ENCODE peak calls at places on chromosome 10, in four cellular contexts. Z is tibial artery, T is left ventricle myocardium inferior, V is uterus. L is an unnamed sample.

GRCh38 chr10:63766766-63767505 is 245.7 kb downstream of the REEP3 start:
- DNase-seq in Z (no peak), T (no peak), V (no peak), L (no peak)

GRCh38 chr10:8396675-8397074 is 342.2 kb downstream of the GATA3 start:
- DNase-seq in Z (no peak), T (no peak), V (no peak), L (no peak)

GRCh38 chr10:1268856-1269255 is 212.7 kb downstream of the WDR37 start:
- DNase-seq in Z (peak), T (no peak), V (no peak), L (no peak)

GRCh38 chr10:13162013-13162364 is 631 bp downstream of the MCM10 start:
- DNase-seq in Z (no peak), T (no peak), V (no peak), L (no peak)

GRCh38 chr10:123967626-123968243 is 76.1 kb upstream of the CPXM2 start:
- DNase-seq in Z (peak), T (peak), V (peak), L (peak)

GRCh38 chr10:119597405-119598186 is 832 bp upstream of the TIAL1 start:
- DNase-seq in Z (no peak), T (no peak), V (no peak), L (no peak)

GRCh38 chr10:70939397-70939796 is 51.0 kb upstream of the PCBD1 start:
- DNase-seq in Z (no peak), T (no peak), V (no peak), L (no peak)

GRCh38 chr10:70940834-70941568 is 52.6 kb upstream of the PCBD1 start:
- DNase-seq in Z (no peak), T (peak), V (no peak), L (no peak)

GRCh38 chr10:11680496-11680895 is 61.7 kb upstream of the ECHDC3 start:
- DNase-seq in Z (no peak), T (no peak), V (no peak), L (no peak)

GRCh38 chr10:67262675-67263074 is 336.8 kb downstream of the LRRTM3 start:
- DNase-seq in Z (no peak), T (no peak), V (no peak), L (no peak)

GRCh38 chr10:100872034-100872791 is 40.5 kb upstream of the SLF2 start:
- DNase-seq in Z (no peak), T (no peak), V (no peak), L (peak)

GRCh38 chr10:22537810-22538209 is 176.6 kb downstream of the PIP4K2A start:
- DNase-seq in Z (no peak), T (peak), V (no peak), L (no peak)

GRCh38 chr10:121783782-121784372 is 144.0 kb downstream of the ATE1 start:
- DNase-seq in Z (no peak), T (no peak), V (no peak), L (no peak)

GRCh38 chr10:129101232-129101980 is 365.6 kb upstream of the MGMT start:
- DNase-seq in Z (no peak), T (no peak), V (no peak), L (no peak)

GRCh38 chr10:88076027-88076880 is 212.8 kb downstream of the PTEN start:
- DNase-seq in Z (no peak), T (no peak), V (no peak), L (no peak)

GRCh38 chr10:119541459-119542356 is 811 bp downstream of the RGS10 start:
- DNase-seq in Z (no peak), T (peak), V (peak), L (no peak)

GRCh38 chr10:49072166-49072885 is 43.0 kb downstream of the VSTM4 start:
- DNase-seq in Z (no peak), T (no peak), V (no peak), L (no peak)

GRCh38 chr10:96986200-96986856 is 154.2 kb downstream of the LCOR start:
- DNase-seq in Z (no peak), T (no peak), V (no peak), L (no peak)

GRCh38 chr10:32379950-32380547 is 33.1 kb upstream of the EPC1 start:
- DNase-seq in Z (no peak), T (no peak), V (no peak), L (no peak)

GRCh38 chr10:76206797-76207352 is 775.5 kb downstream of the LRMDA start:
- DNase-seq in Z (no peak), T (no peak), V (no peak), L (no peak)

GRCh38 chr10:128566376-128566968 is 440.2 kb upstream of the MKI67 start:
- DNase-seq in Z (no peak), T (no peak), V (no peak), L (no peak)

GRCh38 chr10:31321396-31321941 is 2.5 kb downstream of the ZEB1 start:
- DNase-seq in Z (no peak), T (no peak), V (no peak), L (no peak)

GRCh38 chr10:104340099-104340594 is 1.9 kb upstream of the ITPRIP start:
- DNase-seq in Z (no peak), T (no peak), V (no peak), L (no peak)

GRCh38 chr10:86747796-86748581 is 8.4 kb upstream of the BMPR1A start:
- DNase-seq in Z (no peak), T (no peak), V (no peak), L (no peak)

GRCh38 chr10:44245601-44245938 is 139.3 kb downstream of the CXCL12 start:
- DNase-seq in Z (no peak), T (no peak), V (no peak), L (no peak)

GRCh38 chr10:92102601-92103213 is 179.1 kb downstream of the BTAF1 start:
- DNase-seq in Z (no peak), T (no peak), V (no peak), L (no peak)

GRCh38 chr10:110208614-110209398 is 1.4 kb downstream of the MXI1 start:
- DNase-seq in Z (peak), T (peak), V (no peak), L (peak)

GRCh38 chr10:2925631-2926030 is 141.7 kb upstream of the PFKP start:
- DNase-seq in Z (no peak), T (peak), V (no peak), L (peak)

GRCh38 chr10:123522702-123523312 is 143.3 kb upstream of the GPR26 start:
- DNase-seq in Z (no peak), T (no peak), V (no peak), L (no peak)

GRCh38 chr10:74500026-74500704 is 326.2 kb upstream of the KAT6B start:
- DNase-seq in Z (no peak), T (no peak), V (no peak), L (no peak)

GRCh38 chr10:74502963-74503608 is 323.3 kb upstream of the KAT6B start:
- DNase-seq in Z (no peak), T (no peak), V (no peak), L (no peak)

DNA sequence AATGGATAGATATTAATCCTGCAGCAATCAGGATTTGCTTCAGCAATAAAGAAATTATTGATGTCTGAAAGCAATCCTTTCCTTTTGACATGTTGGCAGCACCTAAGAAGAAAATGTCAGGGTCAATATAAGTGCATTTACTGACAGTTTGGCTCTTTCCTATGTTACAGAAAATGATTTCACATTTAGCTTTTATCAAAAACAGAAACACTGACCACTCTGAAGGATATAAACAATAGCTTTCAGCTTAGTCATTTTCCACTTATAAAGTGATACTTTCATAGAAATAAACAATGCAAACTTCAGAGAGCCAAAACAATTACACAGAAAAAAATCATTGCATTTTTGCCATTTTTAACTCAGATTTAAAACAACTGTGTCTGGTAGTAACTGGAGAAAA is 325.6 kb upstream of the KAT6B start:
- DNase-seq in Z (no peak), T (no peak), V (no peak), L (no peak)
- H3K27ac ChIP-seq in Z (no peak), T (no peak), V (peak), L (no peak)

GRCh38 chr10:132588301-132589013 is 50.9 kb downstream of the INPP5A start:
- DNase-seq in Z (peak), T (peak), V (no peak), L (no peak)
- H3K27ac ChIP-seq in Z (peak), T (peak), V (peak), L (no peak)

GRCh38 chr10:72323108-72323932 is 31.4 kb downstream of the DNAJB12 start:
- DNase-seq in Z (no peak), T (no peak), V (no peak), L (no peak)

GRCh38 chr10:72321248-72322029 is 33.3 kb downstream of the DNAJB12 start:
- DNase-seq in Z (no peak), T (no peak), V (no peak), L (no peak)

GRCh38 chr10:72320676-72321247 is 34.0 kb downstream of the DNAJB12 start:
- DNase-seq in Z (peak), T (peak), V (peak), L (no peak)

GRCh38 chr10:72322280-72323058 is 32.2 kb downstream of the DNAJB12 start:
- DNase-seq in Z (no peak), T (no peak), V (no peak), L (no peak)

GRCh38 chr10:72322030-72322279 is 32.8 kb downstream of the DNAJB12 start:
- DNase-seq in Z (no peak), T (no peak), V (no peak), L (no peak)
- H3K27ac ChIP-seq in Z (peak), T (no peak), V (no peak), L (no peak)

GRCh38 chr10:79163663-79163970 is 94.9 kb downstream of the ZMIZ1 start:
- DNase-seq in Z (no peak), T (no peak), V (no peak), L (no peak)

GRCh38 chr10:79164075-79164474 is 95.3 kb downstream of the ZMIZ1 start:
- DNase-seq in Z (no peak), T (no peak), V (no peak), L (no peak)

GRCh38 chr10:79162022-79162421 is 93.3 kb downstream of the ZMIZ1 start:
- DNase-seq in Z (no peak), T (no peak), V (no peak), L (no peak)

GRCh38 chr10:79161557-79161956 is 92.8 kb downstream of the ZMIZ1 start:
- DNase-seq in Z (no peak), T (no peak), V (no peak), L (no peak)

GRCh38 chr10:79162861-79163662 is 94.3 kb downstream of the ZMIZ1 start:
- DNase-seq in Z (no peak), T (no peak), V (no peak), L (no peak)
- H3K27ac ChIP-seq in Z (no peak), T (peak), V (peak), L (no peak)

GRCh38 chr10:17438583-17438982 is 15.8 kb downstream of the ST8SIA6 start:
- DNase-seq in Z (no peak), T (no peak), V (no peak), L (no peak)

GRCh38 chr10:17450024-17450423 is 4.4 kb downstream of the ST8SIA6 start:
- DNase-seq in Z (no peak), T (no peak), V (no peak), L (no peak)

GRCh38 chr10:17445400-17445998 is 8.9 kb downstream of the ST8SIA6 start:
- DNase-seq in Z (no peak), T (peak), V (no peak), L (no peak)

GRCh38 chr10:17439552-17439951 is 14.8 kb downstream of the ST8SIA6 start:
- DNase-seq in Z (no peak), T (no peak), V (no peak), L (no peak)

GRCh38 chr10:17444062-17444714 is 10.2 kb downstream of the ST8SIA6 start:
- DNase-seq in Z (no peak), T (no peak), V (no peak), L (no peak)
- H3K27ac ChIP-seq in Z (no peak), T (peak), V (no peak), L (no peak)

GRCh38 chr10:114519756-114520288 is 115.5 kb upstream of the AFAP1L2 start:
- DNase-seq in Z (no peak), T (no peak), V (no peak), L (no peak)
- H3K27ac ChIP-seq in Z (peak), T (peak), V (no peak), L (no peak)

DNA sequence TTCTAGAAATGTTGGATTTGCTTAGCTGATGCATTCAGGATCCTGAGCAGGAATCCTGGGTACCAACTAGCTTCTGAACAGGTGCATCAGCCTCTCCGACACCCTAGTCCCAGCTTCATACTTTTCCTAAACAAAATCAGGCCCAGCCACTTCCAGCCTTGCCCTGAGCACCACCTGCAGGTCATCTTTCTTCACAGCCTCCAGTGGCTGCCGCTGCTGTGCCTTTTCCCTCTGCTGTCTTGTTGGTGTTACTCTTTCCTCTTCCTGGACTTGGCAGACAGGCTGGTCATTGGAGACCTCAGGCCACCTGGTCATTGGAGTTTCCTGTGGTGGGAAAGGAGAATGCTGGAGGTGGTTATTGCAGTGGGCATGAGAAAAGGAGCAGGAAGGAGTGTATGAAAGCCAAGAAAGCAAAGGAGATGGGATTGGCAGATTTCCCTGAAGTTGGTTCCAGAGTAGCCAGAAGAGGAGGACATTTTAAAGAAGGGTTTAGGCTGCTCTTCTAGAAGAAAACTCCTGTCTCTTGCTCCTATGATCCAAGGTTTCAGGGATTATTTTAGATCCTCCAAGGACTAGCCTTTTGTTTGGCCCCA is 48.2 kb upstream of the NFKB2 start:
- DNase-seq in Z (no peak), T (peak), V (peak), L (no peak)
- H3K27ac ChIP-seq in Z (no peak), T (no peak), V (no peak), L (no peak)

L was measured in substantia nigra.